ENCODE peak calls at places on chromosomes 12 and 14, in five cellular contexts. G is sciatic nerve, N is cardiac fibroblast, H is left colon, B is NCI-H146. M is an unnamed sample.

GRCh38 chr12:93176166-93176565 is 201.6 kb upstream of the NUDT4 start:
- DNase-seq in B (no peak), H (no peak), G (no peak), N (peak; percentile 67), M (peak; percentile 36)

GRCh38 chr14:50109342-50109741 is 7.0 kb downstream of the VCPKMT start:
- DNase-seq in B (no peak), G (no peak), N (peak; percentile 45), H (no peak), M (no peak)

GRCh38 chr14:67228325-67228984 is 12.8 kb upstream of the PALS1 start:
- DNase-seq in H (no peak), B (no peak), N (no peak), G (no peak), M (no peak)

GRCh38 chr12:77993658-77994057 is 163.0 kb downstream of the NAV3 start:
- DNase-seq in N (no peak), B (no peak), H (no peak), G (no peak), M (no peak)

GRCh38 chr14:55065411-55065810 is 14.0 kb downstream of the MAPK1IP1L start:
- DNase-seq in N (no peak), G (no peak), H (no peak), B (no peak), M (no peak)

GRCh38 chr14:97290065-97290464 is 492.9 kb downstream of the VRK1 start:
- DNase-seq in N (no peak), B (no peak), G (no peak), H (no peak), M (no peak)

GRCh38 chr12:81085832-81086231 is 8.0 kb downstream of the ACSS3 start:
- DNase-seq in H (no peak), N (no peak), B (no peak), G (no peak), M (no peak)

GRCh38 chr14:105847400-105847799 is 321.0 kb downstream of the TMEM121 start:
- DNase-seq in N (no peak), B (no peak), H (no peak), G (peak; percentile 36), M (no peak)

GRCh38 chr12:53123578-53124351 is 20.5 kb downstream of the SOAT2 start:
- DNase-seq in G (no peak), B (no peak), N (no peak), H (no peak), M (no peak)

GRCh38 chr12:2682301-2683282 is 112.2 kb upstream of the FKBP4 start:
- DNase-seq in G (no peak), N (peak; percentile 43), B (peak; percentile 29), H (peak; percentile 39), M (peak; percentile 84)

GRCh38 chr12:8493084-8493483 is 20.2 kb upstream of the CLEC4D start:
- DNase-seq in G (no peak), B (no peak), H (no peak), N (no peak), M (peak; percentile 92)

GRCh38 chr12:80353254-80353653 is 90.8 kb upstream of the PTPRQ start:
- DNase-seq in G (no peak), B (no peak), H (no peak), N (peak; percentile 60), M (no peak)

GRCh38 chr12:18723752-18724151 is 14.1 kb downstream of the PLCZ1 start:
- DNase-seq in N (peak; percentile 55), B (no peak), G (no peak), H (no peak), M (peak; percentile 35)

GRCh38 chr14:99248761-99249171 is 23.2 kb downstream of the BCL11B start:
- DNase-seq in H (no peak), G (no peak), N (no peak), B (no peak), M (no peak)

GRCh38 chr14:103021817-103022668 is 35.3 kb downstream of the CDC42BPB start:
- DNase-seq in B (peak; percentile 86), H (no peak), N (no peak), G (peak; percentile 49), M (no peak)

GRCh38 chr14:65320661-65321308 is 91.7 kb upstream of the FUT8 start:
- DNase-seq in G (no peak), B (no peak), N (no peak), H (no peak), M (no peak)

GRCh38 chr12:86230516-86231146 is 25.6 kb downstream of the MGAT4C start:
- DNase-seq in N (peak; percentile 56), H (no peak), B (no peak), G (no peak), M (no peak)

GRCh38 chr12:101299931-101300330 is 20.0 kb downstream of the UTP20 start:
- DNase-seq in N (no peak), G (no peak), B (no peak), H (no peak), M (no peak)

GRCh38 chr14:76153919-76154318 is 2.2 kb downstream of the GPATCH2L start:
- DNase-seq in N (no peak), G (no peak), B (no peak), H (no peak), M (no peak)

GRCh38 chr12:124503305-124503704 is 64.1 kb downstream of the NCOR2 start:
- DNase-seq in H (no peak), G (no peak), B (no peak), N (no peak), M (no peak)

GRCh38 chr14:20711275-20712069 is 22.9 kb downstream of the ANG start:
- DNase-seq in H (no peak), B (no peak), G (no peak), N (peak; percentile 13), M (peak; percentile 73)

GRCh38 chr12:42846782-42847181 is 257.2 kb upstream of the PRICKLE1 start:
- DNase-seq in H (no peak), G (no peak), N (peak; percentile 9), B (no peak), M (peak; percentile 7)

GRCh38 chr14:31172084-31172483 is 35.5 kb downstream of the HECTD1 start:
- DNase-seq in G (no peak), H (no peak), N (no peak), B (no peak), M (no peak)

GRCh38 chr14:54108481-54109471 is 152.2 kb upstream of the BMP4 start:
- DNase-seq in G (no peak), N (peak; percentile 93), H (no peak), B (no peak), M (peak; percentile 11)

GRCh38 chr14:31578266-31578665 is 17.1 kb downstream of the NUBPL start:
- DNase-seq in B (no peak), H (no peak), N (peak; percentile 37), G (no peak), M (no peak)

GRCh38 chr12:96108321-96108720 is 72.9 kb upstream of the LTA4H start:
- DNase-seq in N (peak; percentile 17), G (no peak), B (no peak), H (peak; percentile 60), M (no peak)

GRCh38 chr12:105025890-105026289 is 39.8 kb downstream of the NOPCHAP1 start:
- DNase-seq in N (peak; percentile 88), G (no peak), H (peak; percentile 17), B (no peak), M (no peak)

GRCh38 chr12:2673966-2674810 is 120.6 kb upstream of the FKBP4 start:
- DNase-seq in G (no peak), H (no peak), B (no peak), N (no peak), M (no peak)

GRCh38 chr12:65622056-65622455 is 202.2 kb upstream of the HMGA2 start:
- DNase-seq in G (no peak), H (no peak), B (no peak), N (no peak), M (peak; percentile 6)

GRCh38 chr12:103800252-103800771 is 40.7 kb downstream of the NT5DC3 start:
- DNase-seq in H (peak; percentile 53), G (peak; percentile 70), N (peak; percentile 86), B (peak; percentile 87), M (peak; percentile 70)

GRCh38 chr14:23121401-23121800 is 2.3 kb upstream of the CEBPE start:
- DNase-seq in G (no peak), B (no peak), H (no peak), N (peak; percentile 94), M (no peak)

GRCh38 chr14:104284107-104284592 is 145.8 kb downstream of the KIF26A start:
- DNase-seq in N (no peak), B (peak; percentile 27), H (peak; percentile 47), G (peak; percentile 36), M (no peak)

GRCh38 chr14:35878272-35879140 is 52.4 kb downstream of the BRMS1L start:
- DNase-seq in G (no peak), H (peak; percentile 26), B (no peak), N (peak; percentile 91), M (peak; percentile 21)

GRCh38 chr12:9763025-9763424 is 2.3 kb upstream of the CD69 start:
- DNase-seq in H (no peak), B (no peak), N (no peak), G (no peak), M (peak; percentile 93)